ENCODE peak calls at places on chromosomes 4 and X, in seven cellular contexts. H, I, O, J, U, P and Y are unnamed samples.

GRCh38 chr4:169225812-169226211 is 44.9 kb downstream of the SH3RF1 start:
- DNase-seq in H (no peak), I (no peak), O (no peak), J (no peak), U (no peak), P (no peak), Y (no peak)

GRCh38 chrX:11908371-11908770 is 150.3 kb downstream of the MSL3 start:
- DNase-seq in H (no peak), I (peak; percentile 8), O (peak; percentile 24), J (no peak), U (no peak), P (peak; percentile 20), Y (peak; percentile 11)

GRCh38 chr4:76733380-76733779 is 164.6 kb downstream of the SOWAHB start:
- DNase-seq in H (no peak), I (no peak), O (no peak), J (no peak), U (no peak), P (peak; percentile 25), Y (no peak)

GRCh38 chr4:19987746-19988145 is 264.0 kb upstream of the SLIT2 start:
- DNase-seq in H (peak; percentile 58), I (no peak), O (peak; percentile 49), J (no peak), U (no peak), P (no peak), Y (no peak)

GRCh38 chr4:100340534-100341364 is 150.5 kb upstream of the DDIT4L start:
- DNase-seq in H (no peak), I (no peak), O (peak; percentile 12), J (no peak), U (no peak), P (no peak), Y (no peak)

GRCh38 chrX:47097018-47097417 is 18.8 kb downstream of the RGN start:
- DNase-seq in H (no peak), I (no peak), O (no peak), J (no peak), U (no peak), P (no peak), Y (no peak)

GRCh38 chr4:73066928-73067327 is 2.6 kb downstream of the COX18 start:
- DNase-seq in H (no peak), I (no peak), O (no peak), J (no peak), U (no peak), P (no peak), Y (no peak)

GRCh38 chr4:87974856-87975462 is 555 bp upstream of the SPP1 start:
- DNase-seq in H (no peak), I (no peak), O (no peak), J (no peak), U (no peak), P (peak; percentile 65), Y (no peak)

GRCh38 chr4:17614416-17615299 is at the start of gene MED28:
- DNase-seq in H (peak; percentile 93), I (peak; percentile 95), O (peak; percentile 95), J (peak; percentile 96), U (peak; percentile 97), P (peak; percentile 89), Y (peak; percentile 98)
- TF ChIP-seq CTCF in H (peak; percentile 8), I (peak; percentile 19), O (peak; percentile 8), J (no peak), U (no peak), P (no peak), Y (no peak)

GRCh38 chr4:7037425-7037824 is 5.7 kb upstream of the TADA2B start:
- DNase-seq in H (no peak), I (no peak), O (no peak), J (no peak), U (no peak), P (no peak), Y (no peak)
- TF ChIP-seq CTCF in H (peak; percentile 19), I (peak; percentile 18), O (no peak), J (no peak), U (no peak), P (no peak), Y (no peak)

DNA sequence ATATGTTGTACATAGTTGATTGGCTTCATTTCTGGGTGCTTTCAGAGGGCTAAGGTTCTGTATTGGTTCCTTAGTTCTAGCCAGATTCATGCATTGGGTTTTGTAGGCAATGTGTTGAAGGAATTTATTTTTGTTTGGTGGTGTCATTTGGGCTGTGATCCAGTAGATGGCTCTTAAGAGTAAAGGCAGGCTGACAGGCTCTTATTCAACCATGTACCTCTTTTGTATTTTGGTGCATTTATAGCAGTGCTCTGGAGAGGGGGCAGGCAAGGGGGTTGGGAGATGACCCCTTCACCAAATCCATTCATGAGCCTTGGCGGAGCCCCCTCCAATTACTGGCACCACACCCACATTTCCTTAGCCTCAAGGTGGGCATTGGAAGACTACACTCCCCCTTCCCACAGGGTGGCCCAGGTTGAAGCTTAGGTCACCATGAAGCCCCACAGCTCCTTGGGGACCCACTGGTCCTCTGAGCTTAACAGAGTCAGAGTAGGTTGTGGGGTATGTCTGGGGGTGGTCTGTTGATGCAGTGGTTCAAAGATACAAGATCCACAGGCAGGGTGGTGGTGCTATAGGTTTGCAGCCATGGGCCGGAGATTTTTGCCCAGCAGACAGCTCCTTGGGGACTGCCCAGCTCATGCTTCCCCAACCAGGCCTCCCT is 143.0 kb upstream of the GNPDA2 start:
- DNase-seq in H (no peak), I (no peak), O (no peak), J (no peak), U (no peak), P (no peak), Y (no peak)
- TF ChIP-seq CTCF in H (no peak), I (no peak), O (no peak), J (no peak), U (no peak), P (no peak), Y (no peak)

GRCh38 chr4:56308384-56308783 is 78.9 kb downstream of the AASDH start:
- DNase-seq in H (no peak), I (no peak), O (no peak), J (no peak), U (no peak), P (no peak), Y (no peak)

GRCh38 chr4:56313132-56313531 is 74.2 kb downstream of the AASDH start:
- DNase-seq in H (no peak), I (no peak), O (no peak), J (no peak), U (no peak), P (no peak), Y (no peak)

GRCh38 chr4:56310401-56310800 is 76.9 kb downstream of the AASDH start:
- DNase-seq in H (no peak), I (no peak), O (no peak), J (no peak), U (no peak), P (no peak), Y (no peak)

GRCh38 chr4:56314207-56314915 is 72.9 kb downstream of the AASDH start:
- DNase-seq in H (no peak), I (no peak), O (no peak), J (no peak), U (no peak), P (no peak), Y (no peak)

DNA sequence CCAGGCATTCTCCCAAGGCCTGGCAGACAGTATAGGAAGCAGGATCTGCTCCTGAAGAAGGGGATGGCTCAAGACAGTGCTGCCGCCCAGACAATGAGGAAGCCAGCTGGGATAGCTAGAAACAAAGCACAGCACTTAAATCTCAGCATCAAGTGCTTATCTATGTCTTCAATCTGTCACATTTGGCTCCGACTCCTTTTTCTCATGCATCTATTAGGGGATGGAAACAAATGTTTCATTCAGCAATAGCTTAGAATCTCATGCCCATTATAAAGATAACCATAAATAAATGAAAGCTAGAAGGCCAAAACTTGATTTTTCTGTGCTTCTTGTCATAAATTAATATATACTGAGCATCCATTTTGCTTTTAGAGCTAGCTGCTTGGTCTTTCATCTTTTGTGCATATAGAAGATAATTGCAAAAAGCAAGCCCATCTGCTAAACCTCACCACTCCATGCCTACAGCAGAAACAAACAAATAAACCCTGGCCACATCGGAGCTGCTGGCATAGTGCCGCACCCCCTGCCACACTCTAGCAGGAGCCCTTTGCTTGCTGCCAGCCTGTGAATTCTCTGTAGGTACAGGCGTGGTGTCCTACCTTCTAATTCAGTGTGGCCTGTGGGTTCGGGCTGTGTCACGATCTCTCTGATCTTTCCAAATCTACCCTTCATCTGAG is 75.9 kb downstream of the AASDH start:
- DNase-seq in H (no peak), I (peak; percentile 80), O (peak; percentile 8), J (no peak), U (no peak), P (no peak), Y (no peak)
- TF ChIP-seq CTCF in H (no peak), I (no peak), O (no peak), J (no peak), U (no peak), P (no peak), Y (no peak)